ENCODE peak calls at places on chromosome 7, in seven cellular contexts. One of them, this sample, is unnamed.

GRCh38 chr7:44156453-44157010 is 15.4 kb upstream of the MYL7 start:
- DNase-seq in kidney: no peak
- DNase-seq in transverse colon: no peak
- DNase-seq in caudate nucleus: no peak
- DNase-seq in H9: no peak
- DNase-seq in pancreas: no peak
- DNase-seq in OCI-LY7: no peak
- DNase-seq in this sample: no peak

GRCh38 chr7:75993689-75994387 is 557 bp downstream of the TMEM120A start:
- DNase-seq in kidney: peak; percentile 95
- DNase-seq in transverse colon: peak; percentile 59
- DNase-seq in caudate nucleus: no peak
- DNase-seq in H9: peak; percentile 82
- DNase-seq in pancreas: peak; percentile 52
- DNase-seq in OCI-LY7: no peak
- DNase-seq in this sample: peak; percentile 81

GRCh38 chr7:124575181-124575580 is 190.4 kb downstream of the GPR37 start:
- DNase-seq in kidney: no peak
- DNase-seq in transverse colon: no peak
- DNase-seq in caudate nucleus: no peak
- DNase-seq in H9: no peak
- DNase-seq in pancreas: no peak
- DNase-seq in OCI-LY7: no peak
- DNase-seq in this sample: no peak

GRCh38 chr7:42107484-42107883 is 129.5 kb downstream of the GLI3 start:
- DNase-seq in kidney: no peak
- DNase-seq in transverse colon: no peak
- DNase-seq in caudate nucleus: no peak
- DNase-seq in H9: peak; percentile 66
- DNase-seq in pancreas: no peak
- DNase-seq in OCI-LY7: no peak
- DNase-seq in this sample: no peak

GRCh38 chr7:16223963-16224707 is 197.2 kb downstream of the CRPPA start:
- DNase-seq in kidney: no peak
- DNase-seq in transverse colon: no peak
- DNase-seq in caudate nucleus: no peak
- DNase-seq in H9: no peak
- DNase-seq in pancreas: no peak
- DNase-seq in OCI-LY7: no peak
- DNase-seq in this sample: no peak

GRCh38 chr7:131547589-131547988 is 8.8 kb downstream of the PODXL start:
- DNase-seq in kidney: peak; percentile 34
- DNase-seq in transverse colon: no peak
- DNase-seq in caudate nucleus: no peak
- DNase-seq in H9: no peak
- DNase-seq in pancreas: no peak
- DNase-seq in OCI-LY7: no peak
- DNase-seq in this sample: no peak

GRCh38 chr7:4270941-4271715 is 411.0 kb upstream of the FOXK1 start:
- DNase-seq in kidney: no peak
- DNase-seq in transverse colon: no peak
- DNase-seq in caudate nucleus: no peak
- DNase-seq in H9: no peak
- DNase-seq in pancreas: no peak
- DNase-seq in OCI-LY7: no peak
- DNase-seq in this sample: no peak

GRCh38 chr7:107109955-107110354 is 58.8 kb upstream of the HBP1 start:
- DNase-seq in kidney: no peak
- DNase-seq in transverse colon: no peak
- DNase-seq in caudate nucleus: no peak
- DNase-seq in H9: no peak
- DNase-seq in pancreas: no peak
- DNase-seq in OCI-LY7: no peak
- DNase-seq in this sample: no peak

GRCh38 chr7:148561099-148561498 is 29.5 kb upstream of the C7orf33 start:
- DNase-seq in kidney: no peak
- DNase-seq in transverse colon: no peak
- DNase-seq in caudate nucleus: no peak
- DNase-seq in H9: no peak
- DNase-seq in pancreas: no peak
- DNase-seq in OCI-LY7: no peak
- DNase-seq in this sample: no peak

GRCh38 chr7:73960548-73960947 is 67.4 kb upstream of the ELN start:
- DNase-seq in kidney: no peak
- DNase-seq in transverse colon: peak; percentile 80
- DNase-seq in caudate nucleus: no peak
- DNase-seq in H9: no peak
- DNase-seq in pancreas: no peak
- DNase-seq in OCI-LY7: no peak
- DNase-seq in this sample: no peak

GRCh38 chr7:128108641-128109423 is 77.6 kb upstream of the LRRC4 start:
- DNase-seq in kidney: no peak
- DNase-seq in transverse colon: no peak
- DNase-seq in caudate nucleus: no peak
- DNase-seq in H9: no peak
- DNase-seq in pancreas: no peak
- DNase-seq in OCI-LY7: peak; percentile 93
- DNase-seq in this sample: no peak

GRCh38 chr7:235576-236395 is 43.4 kb downstream of the FAM20C start:
- DNase-seq in kidney: peak; percentile 89
- DNase-seq in transverse colon: no peak
- DNase-seq in caudate nucleus: no peak
- DNase-seq in H9: no peak
- DNase-seq in pancreas: peak; percentile 83
- DNase-seq in OCI-LY7: no peak
- DNase-seq in this sample: peak; percentile 67
- H3K27ac ChIP-seq in kidney: peak overlapping the region; percentile 94
- H3K27ac ChIP-seq in transverse colon: peak overlapping the region; percentile 85
- H3K27ac ChIP-seq in caudate nucleus: no peak overlapping the region
- H3K27ac ChIP-seq in H9: no peak overlapping the region
- H3K27ac ChIP-seq in pancreas: peak overlapping the region; percentile 81
- H3K27ac ChIP-seq in OCI-LY7: no peak overlapping the region
- H3K27ac ChIP-seq in this sample: peak overlapping the region; percentile 25

DNA sequence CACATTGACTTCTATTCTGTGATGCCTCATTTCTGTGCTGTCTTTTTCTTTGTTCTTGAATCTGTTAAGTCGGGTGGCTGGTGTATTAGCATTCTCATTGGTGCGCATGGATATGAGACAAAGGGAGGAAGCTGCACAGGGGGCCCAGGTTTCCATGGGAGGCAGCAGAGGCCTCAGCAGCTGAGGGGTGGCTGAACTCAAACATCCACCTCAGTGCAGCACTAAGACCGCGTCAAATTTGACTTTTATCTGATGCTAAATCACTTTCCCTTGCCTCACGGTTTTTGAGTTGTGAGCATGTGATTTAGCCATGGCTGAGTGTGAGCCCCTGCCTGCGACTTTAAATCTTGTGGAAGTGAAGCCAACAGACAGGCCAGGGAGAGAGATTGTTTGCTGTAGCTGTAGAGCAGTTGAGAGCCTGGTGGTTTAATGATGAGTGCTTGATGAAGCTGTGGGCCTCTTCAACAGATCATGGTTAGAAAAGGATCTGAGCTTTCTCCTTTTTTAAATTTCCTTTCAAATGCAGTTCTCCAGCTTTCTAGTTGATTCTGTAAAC is 193.2 kb upstream of the ZNF804B start:
- DNase-seq in kidney: peak; percentile 8
- DNase-seq in transverse colon: no peak
- DNase-seq in caudate nucleus: no peak
- DNase-seq in H9: no peak
- DNase-seq in pancreas: no peak
- DNase-seq in OCI-LY7: no peak
- DNase-seq in this sample: no peak
- H3K27ac ChIP-seq in kidney: no peak overlapping the region
- H3K27ac ChIP-seq in transverse colon: no peak overlapping the region
- H3K27ac ChIP-seq in caudate nucleus: no peak overlapping the region
- H3K27ac ChIP-seq in H9: peak overlapping the region; percentile 15
- H3K27ac ChIP-seq in pancreas: no peak overlapping the region
- H3K27ac ChIP-seq in OCI-LY7: no peak overlapping the region
- H3K27ac ChIP-seq in this sample: no peak overlapping the region

GRCh38 chr7:24755541-24756416 is 1.5 kb downstream of the GSDME start:
- DNase-seq in kidney: no peak
- DNase-seq in transverse colon: no peak
- DNase-seq in caudate nucleus: no peak
- DNase-seq in H9: no peak
- DNase-seq in pancreas: no peak
- DNase-seq in OCI-LY7: no peak
- DNase-seq in this sample: no peak
- H3K27ac ChIP-seq in kidney: no peak overlapping the region
- H3K27ac ChIP-seq in transverse colon: no peak overlapping the region
- H3K27ac ChIP-seq in caudate nucleus: no peak overlapping the region
- H3K27ac ChIP-seq in H9: no peak overlapping the region
- H3K27ac ChIP-seq in pancreas: no peak overlapping the region
- H3K27ac ChIP-seq in OCI-LY7: no peak overlapping the region
- H3K27ac ChIP-seq in this sample: no peak overlapping the region

DNA sequence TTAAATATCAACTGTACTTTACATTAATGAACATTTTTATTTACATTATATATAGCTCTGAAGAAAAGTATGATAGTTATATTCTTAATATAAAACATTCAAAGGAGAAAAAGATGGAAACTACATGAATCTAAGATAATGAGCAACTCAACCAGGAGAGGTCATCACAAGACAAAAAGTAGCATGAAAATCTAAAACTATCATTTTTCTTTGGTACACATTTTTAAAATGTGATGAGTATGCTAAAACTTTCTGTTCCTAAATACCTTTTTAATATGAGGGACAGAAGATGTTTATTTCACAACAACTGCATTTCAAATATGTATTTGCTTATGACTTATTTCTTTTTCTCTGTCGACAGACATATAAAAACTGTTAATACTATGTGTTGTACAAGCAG is 2.4 kb downstream of the CNTNAP2 start:
- DNase-seq in kidney: no peak
- DNase-seq in transverse colon: no peak
- DNase-seq in caudate nucleus: no peak
- DNase-seq in H9: no peak
- DNase-seq in pancreas: no peak
- DNase-seq in OCI-LY7: no peak
- DNase-seq in this sample: no peak
- H3K27ac ChIP-seq in kidney: no peak overlapping the region
- H3K27ac ChIP-seq in transverse colon: no peak overlapping the region
- H3K27ac ChIP-seq in caudate nucleus: no peak overlapping the region
- H3K27ac ChIP-seq in H9: no peak overlapping the region
- H3K27ac ChIP-seq in pancreas: no peak overlapping the region
- H3K27ac ChIP-seq in OCI-LY7: no peak overlapping the region
- H3K27ac ChIP-seq in this sample: no peak overlapping the region

GRCh38 chr7:47313564-47313963 is 268.3 kb downstream of the TNS3 start:
- DNase-seq in kidney: no peak
- DNase-seq in transverse colon: no peak
- DNase-seq in caudate nucleus: no peak
- DNase-seq in H9: no peak
- DNase-seq in pancreas: no peak
- DNase-seq in OCI-LY7: no peak
- DNase-seq in this sample: no peak

GRCh38 chr7:47314248-47314647 is 267.7 kb downstream of the TNS3 start:
- DNase-seq in kidney: no peak
- DNase-seq in transverse colon: no peak
- DNase-seq in caudate nucleus: no peak
- DNase-seq in H9: no peak
- DNase-seq in pancreas: no peak
- DNase-seq in OCI-LY7: no peak
- DNase-seq in this sample: no peak

GRCh38 chr7:47317537-47317936 is 264.4 kb downstream of the TNS3 start:
- DNase-seq in kidney: no peak
- DNase-seq in transverse colon: no peak
- DNase-seq in caudate nucleus: no peak
- DNase-seq in H9: no peak
- DNase-seq in pancreas: no peak
- DNase-seq in OCI-LY7: no peak
- DNase-seq in this sample: no peak

GRCh38 chr7:47311891-47312290 is 270.0 kb downstream of the TNS3 start:
- DNase-seq in kidney: no peak
- DNase-seq in transverse colon: no peak
- DNase-seq in caudate nucleus: no peak
- DNase-seq in H9: no peak
- DNase-seq in pancreas: no peak
- DNase-seq in OCI-LY7: no peak
- DNase-seq in this sample: no peak

GRCh38 chr7:47314728-47315601 is 266.9 kb downstream of the TNS3 start:
- DNase-seq in kidney: peak; percentile 89
- DNase-seq in transverse colon: no peak
- DNase-seq in caudate nucleus: no peak
- DNase-seq in H9: no peak
- DNase-seq in pancreas: no peak
- DNase-seq in OCI-LY7: no peak
- DNase-seq in this sample: peak; percentile 40
- H3K27ac ChIP-seq in kidney: peak overlapping the region; percentile 73
- H3K27ac ChIP-seq in transverse colon: peak overlapping the region; percentile 71
- H3K27ac ChIP-seq in caudate nucleus: peak overlapping the region; percentile 56
- H3K27ac ChIP-seq in H9: no peak overlapping the region
- H3K27ac ChIP-seq in pancreas: peak overlapping the region; percentile 18
- H3K27ac ChIP-seq in OCI-LY7: no peak overlapping the region
- H3K27ac ChIP-seq in this sample: peak overlapping the region; percentile 50

This sample was measured in ovary.